ENCODE peak calls at places on chromosome 19, in nine cellular contexts. One of them, this sample, is unnamed.

GRCh38 chr19:19539738-19540703 is 2.0 kb downstream of the CILP2 start:
- DNase-seq in PC-3: peak
- DNase-seq in astrocyte: peak
- DNase-seq in HepG2: no peak
- DNase-seq in A673: peak
- DNase-seq in mammary epithelial cell: peak
- DNase-seq in GM23338: peak
- DNase-seq in MM.1S: no peak
- DNase-seq in neural progenitor cell: peak
- DNase-seq in this sample: no peak

GRCh38 chr19:8210660-8211101 is 1.5 kb downstream of the CERS4 start:
- DNase-seq in HepG2: no peak
- DNase-seq in mammary epithelial cell: no peak
- DNase-seq in PC-3: no peak
- DNase-seq in astrocyte: no peak
- DNase-seq in A673: no peak
- DNase-seq in GM23338: no peak
- DNase-seq in neural progenitor cell: no peak
- DNase-seq in MM.1S: no peak
- DNase-seq in this sample: no peak

GRCh38 chr19:50508850-50509190 is 2.2 kb downstream of the JOSD2 start:
- DNase-seq in mammary epithelial cell: no peak
- DNase-seq in A673: no peak
- DNase-seq in neural progenitor cell: no peak
- DNase-seq in MM.1S: no peak
- DNase-seq in HepG2: no peak
- DNase-seq in PC-3: no peak
- DNase-seq in GM23338: no peak
- DNase-seq in astrocyte: no peak
- DNase-seq in this sample: no peak

GRCh38 chr19:1288528-1289394 is 3.1 kb downstream of the EFNA2 start:
- DNase-seq in GM23338: no peak
- DNase-seq in MM.1S: no peak
- DNase-seq in neural progenitor cell: no peak
- DNase-seq in A673: no peak
- DNase-seq in mammary epithelial cell: no peak
- DNase-seq in PC-3: no peak
- DNase-seq in HepG2: no peak
- DNase-seq in astrocyte: no peak
- DNase-seq in this sample: no peak

GRCh38 chr19:16315825-16316505 is 8.7 kb upstream of the KLF2 start:
- DNase-seq in HepG2: no peak
- DNase-seq in mammary epithelial cell: peak
- DNase-seq in astrocyte: peak
- DNase-seq in neural progenitor cell: no peak
- DNase-seq in PC-3: peak
- DNase-seq in GM23338: no peak
- DNase-seq in MM.1S: no peak
- DNase-seq in A673: peak
- DNase-seq in this sample: no peak

GRCh38 chr19:16296713-16297112 is 27.9 kb upstream of the KLF2 start:
- DNase-seq in MM.1S: no peak
- DNase-seq in HepG2: no peak
- DNase-seq in PC-3: peak
- DNase-seq in GM23338: no peak
- DNase-seq in mammary epithelial cell: no peak
- DNase-seq in A673: no peak
- DNase-seq in neural progenitor cell: no peak
- DNase-seq in astrocyte: no peak
- DNase-seq in this sample: no peak

GRCh38 chr19:11296264-11296663 is 304 bp downstream of the TSPAN16 start:
- DNase-seq in PC-3: no peak
- DNase-seq in A673: no peak
- DNase-seq in astrocyte: no peak
- DNase-seq in HepG2: no peak
- DNase-seq in GM23338: no peak
- DNase-seq in neural progenitor cell: no peak
- DNase-seq in MM.1S: no peak
- DNase-seq in mammary epithelial cell: no peak
- DNase-seq in this sample: no peak

GRCh38 chr19:13363954-13364353 is 142.3 kb downstream of the CACNA1A start:
- DNase-seq in HepG2: no peak
- DNase-seq in neural progenitor cell: no peak
- DNase-seq in A673: no peak
- DNase-seq in PC-3: no peak
- DNase-seq in astrocyte: no peak
- DNase-seq in mammary epithelial cell: no peak
- DNase-seq in MM.1S: no peak
- DNase-seq in GM23338: no peak
- DNase-seq in this sample: no peak

GRCh38 chr19:3358919-3359849 is 7.2 kb upstream of the NFIC start:
- DNase-seq in astrocyte: no peak
- DNase-seq in neural progenitor cell: peak
- DNase-seq in mammary epithelial cell: no peak
- DNase-seq in GM23338: peak
- DNase-seq in HepG2: no peak
- DNase-seq in MM.1S: peak
- DNase-seq in PC-3: peak
- DNase-seq in A673: peak
- DNase-seq in this sample: no peak

GRCh38 chr19:3357731-3358391 is 8.5 kb upstream of the NFIC start:
- DNase-seq in neural progenitor cell: peak
- DNase-seq in GM23338: peak
- DNase-seq in MM.1S: no peak
- DNase-seq in PC-3: no peak
- DNase-seq in HepG2: no peak
- DNase-seq in A673: no peak
- DNase-seq in mammary epithelial cell: no peak
- DNase-seq in astrocyte: no peak
- DNase-seq in this sample: no peak

GRCh38 chr19:3357362-3357730 is 9.0 kb upstream of the NFIC start:
- DNase-seq in A673: no peak
- DNase-seq in MM.1S: no peak
- DNase-seq in GM23338: no peak
- DNase-seq in astrocyte: no peak
- DNase-seq in neural progenitor cell: no peak
- DNase-seq in HepG2: no peak
- DNase-seq in PC-3: no peak
- DNase-seq in mammary epithelial cell: no peak
- DNase-seq in this sample: no peak

GRCh38 chr19:3359850-3360493 is 6.4 kb upstream of the NFIC start:
- DNase-seq in mammary epithelial cell: no peak
- DNase-seq in GM23338: peak
- DNase-seq in MM.1S: no peak
- DNase-seq in neural progenitor cell: no peak
- DNase-seq in astrocyte: no peak
- DNase-seq in A673: peak
- DNase-seq in PC-3: no peak
- DNase-seq in HepG2: no peak
- DNase-seq in this sample: no peak

DNA sequence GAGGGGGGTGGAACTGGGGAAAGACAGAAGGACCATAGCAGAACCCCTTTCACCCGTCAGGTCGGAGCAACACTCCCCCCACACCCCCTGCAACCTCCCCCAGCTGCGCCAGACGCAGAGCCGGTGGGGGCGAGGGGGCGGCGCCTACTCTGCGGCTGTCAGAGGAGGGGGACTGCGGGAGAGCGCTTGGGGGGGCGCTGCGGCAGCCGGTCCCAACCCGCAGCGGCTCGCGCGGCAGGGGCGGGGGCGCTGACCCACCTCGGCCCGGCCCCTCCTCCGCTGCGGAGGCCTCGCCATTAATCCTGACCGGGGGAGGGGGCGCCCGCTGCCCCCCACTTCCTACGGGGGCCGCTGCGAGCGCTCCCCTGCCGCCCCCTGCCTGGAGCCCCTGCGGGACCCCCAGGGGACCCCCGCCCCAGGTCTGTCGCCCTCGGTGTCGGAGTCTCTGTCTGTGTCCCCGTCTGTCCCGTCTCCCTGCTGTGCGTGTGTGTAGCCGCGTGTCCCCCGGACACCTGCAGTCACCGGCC is 7.9 kb upstream of the NFIC start:
- DNase-seq in MM.1S: no peak
- DNase-seq in A673: no peak
- DNase-seq in astrocyte: no peak
- DNase-seq in GM23338: no peak
- DNase-seq in mammary epithelial cell: no peak
- DNase-seq in HepG2: no peak
- DNase-seq in neural progenitor cell: peak
- DNase-seq in PC-3: no peak
- DNase-seq in this sample: no peak
- H3K27ac ChIP-seq in MM.1S: no peak
- H3K27ac ChIP-seq in A673: peak
- H3K27ac ChIP-seq in astrocyte: no peak
- H3K27ac ChIP-seq in GM23338: no peak
- H3K27ac ChIP-seq in mammary epithelial cell: no peak
- H3K27ac ChIP-seq in HepG2: no peak
- H3K27ac ChIP-seq in neural progenitor cell: no peak
- H3K27ac ChIP-seq in PC-3: no peak
- H3K27ac ChIP-seq in this sample: no peak

DNA sequence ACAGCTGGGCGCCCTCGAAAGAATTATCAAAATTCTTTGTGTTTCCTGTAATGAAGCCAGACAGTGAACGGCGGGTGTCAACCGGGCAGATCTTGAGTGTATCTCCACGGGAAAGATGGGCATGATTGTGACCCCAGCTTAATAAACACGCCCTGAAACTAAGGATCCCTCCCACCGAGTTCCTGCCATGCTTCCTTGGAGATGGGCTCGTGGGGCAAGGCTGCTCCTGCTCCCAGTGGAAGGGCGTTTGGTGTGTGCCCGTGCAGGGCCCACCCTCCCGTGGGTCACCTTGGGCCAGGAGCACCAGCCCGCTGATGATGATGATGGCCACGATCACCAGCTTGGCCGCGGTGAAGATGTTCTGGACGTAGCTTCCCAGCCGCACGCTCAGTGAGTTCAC is 7.4 kb downstream of the SLC7A9 start:
- DNase-seq in A673: no peak
- DNase-seq in GM23338: no peak
- DNase-seq in HepG2: no peak
- DNase-seq in PC-3: no peak
- DNase-seq in neural progenitor cell: no peak
- DNase-seq in MM.1S: no peak
- DNase-seq in astrocyte: no peak
- DNase-seq in mammary epithelial cell: no peak
- DNase-seq in this sample: no peak
- TF ChIP-seq EZH2 in A673: no peak
- TF ChIP-seq EZH2 in GM23338: no peak
- TF ChIP-seq EZH2 in HepG2: no peak
- TF ChIP-seq EZH2 in PC-3: no peak
- TF ChIP-seq EZH2 in neural progenitor cell: no peak
- TF ChIP-seq EZH2 in MM.1S: no peak
- TF ChIP-seq EZH2 in astrocyte: no peak
- TF ChIP-seq EZH2 in mammary epithelial cell: no peak
- TF ChIP-seq EZH2 in this sample: no peak

DNA sequence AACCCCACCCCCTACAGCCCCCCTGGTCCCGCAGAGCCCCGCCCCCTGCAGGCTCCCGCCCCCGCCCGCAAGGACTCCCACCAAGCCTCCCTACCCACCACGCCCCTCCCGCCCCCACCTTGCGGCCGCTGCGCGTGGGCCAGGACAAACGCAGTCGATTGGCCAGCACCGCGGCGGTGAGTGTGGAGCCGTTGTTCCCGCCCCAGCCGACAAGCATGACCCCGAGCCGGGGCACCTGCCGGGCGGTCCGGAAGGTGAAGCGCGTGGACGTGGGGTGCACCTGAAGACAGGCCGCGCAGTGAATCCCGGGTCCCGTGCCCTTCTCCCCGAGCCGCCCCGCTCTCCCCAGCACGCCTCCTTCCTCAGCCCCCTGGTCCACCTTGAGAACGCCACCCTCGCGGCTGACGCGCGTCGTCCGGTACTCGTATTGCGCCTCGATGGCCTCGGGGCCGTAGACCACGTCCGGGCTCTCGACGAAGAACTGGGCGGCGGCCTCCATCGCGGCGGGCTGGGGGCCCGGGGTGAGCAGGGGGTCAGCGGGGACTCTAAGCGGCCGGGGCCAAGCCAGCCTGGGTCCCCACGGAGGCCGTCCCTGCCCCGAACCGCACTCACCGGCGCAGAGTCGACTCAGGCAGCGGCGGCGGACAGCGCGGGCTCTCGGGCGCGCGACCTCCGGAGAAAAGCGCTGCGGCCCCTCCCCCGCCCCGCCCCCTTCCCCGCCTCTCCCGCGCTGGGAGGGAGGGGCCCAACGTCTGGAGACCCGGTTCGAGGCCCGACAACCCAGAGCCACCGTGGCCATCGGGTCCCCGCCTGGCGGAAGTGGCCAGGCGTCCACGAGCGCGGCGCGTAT is at the start of gene ISYNA1:
- DNase-seq in GM23338: peak
- DNase-seq in A673: peak
- DNase-seq in PC-3: peak
- DNase-seq in HepG2: peak
- DNase-seq in astrocyte: no peak
- DNase-seq in mammary epithelial cell: no peak
- DNase-seq in neural progenitor cell: peak
- DNase-seq in MM.1S: no peak
- DNase-seq in this sample: no peak
- H3K27ac ChIP-seq in GM23338: peak
- H3K27ac ChIP-seq in A673: peak
- H3K27ac ChIP-seq in PC-3: no peak
- H3K27ac ChIP-seq in HepG2: peak
- H3K27ac ChIP-seq in astrocyte: no peak
- H3K27ac ChIP-seq in mammary epithelial cell: no peak
- H3K27ac ChIP-seq in neural progenitor cell: peak
- H3K27ac ChIP-seq in MM.1S: no peak
- H3K27ac ChIP-seq in this sample: peak

DNA sequence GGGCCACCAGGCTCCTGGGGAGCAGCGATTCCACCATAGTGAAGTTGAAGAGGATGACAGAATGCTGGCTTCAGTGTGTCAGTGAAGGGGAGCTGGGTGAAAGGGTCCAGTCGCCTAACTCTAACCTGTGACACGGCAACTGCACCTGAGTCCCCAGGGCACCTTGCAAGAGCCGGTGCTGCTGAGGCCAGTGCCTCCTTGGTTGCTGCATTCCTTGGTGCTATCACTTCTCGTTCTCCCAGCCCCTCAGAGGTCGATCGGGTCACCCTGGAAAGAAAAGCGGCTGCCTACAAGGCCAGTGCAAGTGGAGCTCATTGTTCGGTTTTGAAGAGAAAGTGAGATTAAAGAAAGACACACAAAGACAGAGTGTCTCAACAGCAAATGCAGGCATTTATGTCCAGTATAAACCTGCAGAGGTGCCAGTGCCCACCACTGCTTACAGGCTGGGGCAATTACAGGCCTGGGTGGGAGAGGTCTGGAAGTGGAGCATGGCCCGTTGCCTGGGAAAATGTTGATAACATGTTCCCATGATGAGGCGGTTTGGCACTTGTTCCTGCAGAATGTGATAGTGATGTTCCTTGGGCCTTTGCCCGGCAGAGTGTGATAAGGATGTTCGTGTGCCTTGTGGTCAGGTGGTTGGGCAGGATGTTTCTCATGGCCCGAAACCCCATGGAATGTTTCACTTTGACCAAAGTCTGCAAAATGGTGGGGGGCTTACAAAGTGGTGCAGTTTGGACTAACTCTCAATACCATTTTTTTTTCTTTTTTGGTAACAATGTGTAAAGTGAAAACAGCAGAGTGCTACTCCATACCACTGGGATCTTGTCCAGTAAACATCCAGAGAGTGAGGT is 5.3 kb downstream of the FPR3 start:
- DNase-seq in neural progenitor cell: no peak
- DNase-seq in HepG2: peak
- DNase-seq in mammary epithelial cell: no peak
- DNase-seq in A673: no peak
- DNase-seq in PC-3: no peak
- DNase-seq in GM23338: no peak
- DNase-seq in astrocyte: peak
- DNase-seq in MM.1S: no peak
- DNase-seq in this sample: no peak
- TF ChIP-seq EZH2 in neural progenitor cell: no peak
- TF ChIP-seq EZH2 in HepG2: no peak
- TF ChIP-seq EZH2 in mammary epithelial cell: no peak
- TF ChIP-seq EZH2 in A673: no peak
- TF ChIP-seq EZH2 in PC-3: no peak
- TF ChIP-seq EZH2 in GM23338: no peak
- TF ChIP-seq EZH2 in astrocyte: no peak
- TF ChIP-seq EZH2 in MM.1S: no peak
- TF ChIP-seq EZH2 in this sample: no peak